ENCODE peak calls at places on chromosome 19, in five cellular contexts. Z is RWPE2; T is hypothalamus; M is activated T-helper 1 cell treated with anti-CD3 and anti-CD28 coated beads, Interleukin-12 subunit alpha, Interleukin-12 subunit beta, Interleukin-2, Interleukin-4 antibody, amounts not matched to agents 30 ng/mL and 10 ng/mL and 1 ng/mL, durations not matched to agents 14 hours and 24 hours and 36 hours; D is frontal cortex. U is an unnamed sample.

GRCh38 chr19:35673121-35673804 is 6.9 kb downstream of the UPK1A start:
- DNase-seq in Z (no peak), T (no peak), M (peak), D (no peak), U (no peak)

GRCh38 chr19:53649746-53650593 is 18.2 kb downstream of the DPRX start:
- DNase-seq in M (no peak), Z (no peak), T (no peak), D (no peak), U (no peak)

GRCh38 chr19:9791552-9792181 is 23.1 kb upstream of the ZNF846 start:
- DNase-seq in T (peak), D (peak), M (peak), Z (peak), U (peak)

GRCh38 chr19:18507727-18508440 is 14.0 kb downstream of the ELL start:
- DNase-seq in D (no peak), Z (no peak), T (no peak), M (no peak), U (no peak)

GRCh38 chr19:38277969-38278680 is 13.8 kb downstream of the SPINT2 start:
- DNase-seq in M (no peak), Z (no peak), D (no peak), T (no peak), U (no peak)

GRCh38 chr19:7522923-7523667 is 671 bp downstream of the MCOLN1 start:
- DNase-seq in D (no peak), M (no peak), T (no peak), Z (no peak), U (no peak)

GRCh38 chr19:12202250-12202649 is 39.4 kb downstream of the ZNF136 start:
- DNase-seq in M (peak), D (no peak), Z (no peak), T (no peak), U (peak)

GRCh38 chr19:15613338-15613737 is 1.7 kb upstream of the CYP4F8 start:
- DNase-seq in M (no peak), Z (no peak), T (no peak), D (no peak), U (no peak)

GRCh38 chr19:8640402-8641004 is 10.1 kb downstream of the NFILZ start:
- DNase-seq in Z (no peak), D (no peak), M (no peak), T (peak), U (no peak)

GRCh38 chr19:11286312-11286974 is 9.5 kb upstream of the TSPAN16 start:
- DNase-seq in M (no peak), T (no peak), D (no peak), Z (no peak), U (no peak)

GRCh38 chr19:10603873-10604459 is 16.9 kb upstream of the AP1M2 start:
- DNase-seq in D (no peak), M (no peak), Z (no peak), T (no peak), U (peak)

GRCh38 chr19:4373601-4374441 is 26.5 kb downstream of the SH3GL1 start:
- DNase-seq in M (no peak), T (peak), Z (no peak), D (no peak), U (no peak)

GRCh38 chr19:12997967-12998940 is 3.0 kb downstream of the NFIX start:
- DNase-seq in D (no peak), Z (no peak), T (no peak), M (no peak), U (no peak)

GRCh38 chr19:48403606-48404005 is 10.1 kb downstream of the GRIN2D start:
- DNase-seq in T (peak), D (peak), M (peak), Z (no peak), U (peak)

GRCh38 chr19:38921420-38922274 is 8.9 kb downstream of the SARS2 start:
- DNase-seq in T (no peak), M (no peak), Z (no peak), D (no peak), U (no peak)

GRCh38 chr19:6424190-6424938 is at the start of gene KHSRP:
- DNase-seq in M (no peak), Z (no peak), T (no peak), D (no peak), U (peak)

GRCh38 chr19:55090564-55090963 is 14.9 kb downstream of the EPS8L1 start:
- DNase-seq in Z (peak), M (no peak), D (no peak), T (no peak), U (no peak)

GRCh38 chr19:55392820-55393219 is 7.1 kb downstream of the RPL28 start:
- DNase-seq in D (no peak), T (no peak), Z (no peak), M (no peak), U (no peak)

GRCh38 chr19:54937926-54938325 is 9.4 kb downstream of the NLRP7 start:
- DNase-seq in D (no peak), T (no peak), Z (no peak), M (peak), U (peak)

GRCh38 chr19:38252935-38253691 is 3.1 kb downstream of the PPP1R14A start:
- DNase-seq in D (no peak), Z (no peak), M (no peak), T (peak), U (peak)

GRCh38 chr19:41223431-41224234 is 4.6 kb downstream of the AXL start:
- DNase-seq in Z (peak), D (no peak), T (no peak), M (no peak), U (no peak)

GRCh38 chr19:44613295-44614168 is at the start of gene IGSF23:
- DNase-seq in D (no peak), Z (no peak), T (no peak), M (no peak), U (no peak)

GRCh38 chr19:30711296-30711695 is 339.1 kb downstream of the ZNF536 start:
- DNase-seq in Z (no peak), T (no peak), D (no peak), M (no peak), U (no peak)

GRCh38 chr19:41691268-41691970 is 3.3 kb upstream of the CEACAM7 start:
- DNase-seq in D (no peak), M (no peak), Z (no peak), T (no peak), U (no peak)

GRCh38 chr19:50518091-50519005 is 4.6 kb upstream of the ASPDH start:
- DNase-seq in T (no peak), Z (no peak), D (no peak), M (no peak), U (no peak)

GRCh38 chr19:6765738-6766356 is 1.4 kb downstream of the SH2D3A start:
- DNase-seq in D (no peak), Z (peak), M (no peak), T (no peak), U (no peak)

GRCh38 chr19:8569066-8569761 is 8.0 kb downstream of the MYO1F start:
- DNase-seq in D (no peak), T (no peak), Z (no peak), M (peak), U (no peak)

GRCh38 chr19:50723069-50723468 is at the start of gene CLEC11A:
- DNase-seq in Z (no peak), M (no peak), T (no peak), D (no peak), U (no peak)

GRCh38 chr19:1936430-1936829 is 4.5 kb upstream of the CSNK1G2 start:
- DNase-seq in T (no peak), Z (no peak), M (no peak), D (no peak), U (no peak)

GRCh38 chr19:49468746-49469447 is 5.1 kb upstream of the FLT3LG start:
- DNase-seq in Z (no peak), D (no peak), T (no peak), M (peak), U (peak)

GRCh38 chr19:53912653-53913052 is 3.6 kb downstream of the CACNG7 start:
- DNase-seq in Z (no peak), M (no peak), D (no peak), T (no peak), U (no peak)

GRCh38 chr19:1252221-1252817 is 3.9 kb downstream of the MIDN start:
- DNase-seq in T (peak), M (no peak), D (peak), Z (peak), U (peak)

U was measured in naive B cell.